ENCODE peak calls at places on chromosomes 1 and 21, in nine cellular contexts. One of them, this sample, is unnamed.

GRCh38 chr21:35469446-35469845 is 420.3 kb upstream of the RUNX1 start:
- DNase-seq in A549: no peak
- DNase-seq in HepG2: no peak
- DNase-seq in transverse colon: no peak
- DNase-seq in stomach: no peak
- DNase-seq in body of pancreas: no peak
- DNase-seq in HCT116: no peak
- DNase-seq in spleen: no peak
- DNase-seq in testis: no peak
- DNase-seq in this sample: no peak

GRCh38 chr1:25799758-25800537 is at the start of gene SELENON:
- DNase-seq in A549: peak
- DNase-seq in HepG2: peak
- DNase-seq in transverse colon: peak
- DNase-seq in stomach: peak
- DNase-seq in body of pancreas: peak
- DNase-seq in HCT116: no peak
- DNase-seq in spleen: peak
- DNase-seq in testis: peak
- DNase-seq in this sample: peak

GRCh38 chr1:236063919-236064673 is 794 bp downstream of the NID1 start:
- DNase-seq in A549: peak
- DNase-seq in HepG2: peak
- DNase-seq in transverse colon: peak
- DNase-seq in stomach: peak
- DNase-seq in body of pancreas: peak
- DNase-seq in HCT116: no peak
- DNase-seq in spleen: peak
- DNase-seq in testis: peak
- DNase-seq in this sample: peak

GRCh38 chr1:184393924-184394323 is 7.1 kb downstream of the C1orf21 start:
- DNase-seq in A549: no peak
- DNase-seq in HepG2: no peak
- DNase-seq in transverse colon: no peak
- DNase-seq in stomach: no peak
- DNase-seq in body of pancreas: no peak
- DNase-seq in HCT116: no peak
- DNase-seq in spleen: no peak
- DNase-seq in testis: no peak
- DNase-seq in this sample: no peak

GRCh38 chr21:33217168-33217567 is 12.6 kb upstream of the IFNAR2 start:
- DNase-seq in A549: no peak
- DNase-seq in HepG2: no peak
- DNase-seq in transverse colon: no peak
- DNase-seq in stomach: no peak
- DNase-seq in body of pancreas: no peak
- DNase-seq in HCT116: no peak
- DNase-seq in spleen: no peak
- DNase-seq in testis: no peak
- DNase-seq in this sample: no peak

GRCh38 chr1:147388969-147389368 is 146.5 kb downstream of the CHD1L start:
- DNase-seq in A549: no peak
- DNase-seq in HepG2: no peak
- DNase-seq in transverse colon: no peak
- DNase-seq in stomach: no peak
- DNase-seq in body of pancreas: no peak
- DNase-seq in HCT116: no peak
- DNase-seq in spleen: no peak
- DNase-seq in testis: no peak
- DNase-seq in this sample: no peak

GRCh38 chr1:184958554-184959353 is 15.6 kb downstream of the NIBAN1 start:
- DNase-seq in A549: no peak
- DNase-seq in HepG2: no peak
- DNase-seq in transverse colon: no peak
- DNase-seq in stomach: no peak
- DNase-seq in body of pancreas: peak
- DNase-seq in HCT116: no peak
- DNase-seq in spleen: no peak
- DNase-seq in testis: peak
- DNase-seq in this sample: no peak

GRCh38 chr1:178692564-178693327 is 32.3 kb upstream of the RALGPS2 start:
- DNase-seq in A549: no peak
- DNase-seq in HepG2: no peak
- DNase-seq in transverse colon: no peak
- DNase-seq in stomach: no peak
- DNase-seq in body of pancreas: no peak
- DNase-seq in HCT116: no peak
- DNase-seq in spleen: no peak
- DNase-seq in testis: no peak
- DNase-seq in this sample: no peak

GRCh38 chr1:160705176-160705745 is 6.4 kb downstream of the CD48 start:
- DNase-seq in A549: no peak
- DNase-seq in HepG2: no peak
- DNase-seq in transverse colon: no peak
- DNase-seq in stomach: no peak
- DNase-seq in body of pancreas: no peak
- DNase-seq in HCT116: no peak
- DNase-seq in spleen: no peak
- DNase-seq in testis: no peak
- DNase-seq in this sample: no peak
- H3K27ac ChIP-seq in A549: no peak
- H3K27ac ChIP-seq in HepG2: no peak
- H3K27ac ChIP-seq in transverse colon: no peak
- H3K27ac ChIP-seq in stomach: no peak
- H3K27ac ChIP-seq in body of pancreas: no peak
- H3K27ac ChIP-seq in HCT116: no peak
- H3K27ac ChIP-seq in spleen: no peak
- H3K27ac ChIP-seq in testis: no peak
- H3K27ac ChIP-seq in this sample: no peak

DNA sequence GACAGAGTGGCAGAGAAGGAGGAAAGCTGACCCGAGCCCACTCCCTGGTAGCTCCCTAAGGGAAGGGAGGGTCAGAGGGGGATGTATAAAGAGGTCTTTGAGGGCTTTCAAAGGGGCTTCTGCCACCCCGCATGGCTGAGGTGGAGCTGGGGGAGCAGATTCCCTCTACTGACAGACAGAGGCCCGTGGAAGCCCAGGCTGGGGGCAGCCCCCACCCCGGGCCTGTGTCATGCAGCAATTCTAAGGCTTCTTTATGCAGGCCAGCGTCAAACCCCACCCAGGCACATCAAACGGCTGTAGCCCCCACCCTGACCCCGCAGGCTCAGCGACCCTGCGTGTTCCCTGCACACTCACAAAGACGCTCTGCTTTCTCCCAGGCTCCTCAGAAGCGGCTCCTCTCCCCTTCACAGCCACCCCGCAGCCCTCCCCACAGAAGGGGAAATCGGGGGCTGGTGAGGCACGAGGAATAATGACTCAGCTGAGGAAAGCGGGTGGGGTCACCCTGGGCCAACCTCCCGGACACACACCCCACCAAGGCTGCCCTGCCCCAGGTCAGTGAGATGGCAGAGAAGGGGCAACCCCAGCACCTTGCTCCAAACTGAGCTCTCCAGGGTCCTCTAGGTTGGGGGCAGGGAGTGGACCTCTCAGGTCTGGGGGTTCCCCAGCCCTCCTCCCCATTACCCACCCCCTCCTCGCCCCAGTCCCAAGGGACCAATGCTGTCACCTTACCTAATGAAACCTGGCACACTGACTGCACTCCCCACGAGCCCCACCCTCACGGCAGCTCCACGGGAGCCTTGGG is 10.8 kb downstream of the SLC45A3 start:
- DNase-seq in A549: no peak
- DNase-seq in HepG2: no peak
- DNase-seq in transverse colon: no peak
- DNase-seq in stomach: no peak
- DNase-seq in body of pancreas: no peak
- DNase-seq in HCT116: no peak
- DNase-seq in spleen: peak
- DNase-seq in testis: no peak
- DNase-seq in this sample: no peak
- H3K4me3 ChIP-seq in A549: no peak
- H3K4me3 ChIP-seq in HepG2: no peak
- H3K4me3 ChIP-seq in transverse colon: no peak
- H3K4me3 ChIP-seq in stomach: no peak
- H3K4me3 ChIP-seq in body of pancreas: no peak
- H3K4me3 ChIP-seq in HCT116: no peak
- H3K4me3 ChIP-seq in spleen: peak
- H3K4me3 ChIP-seq in testis: no peak
- H3K4me3 ChIP-seq in this sample: no peak

GRCh38 chr1:45647248-45648021 is 23.6 kb upstream of the CCDC17 start:
- DNase-seq in A549: no peak
- DNase-seq in HepG2: no peak
- DNase-seq in transverse colon: no peak
- DNase-seq in stomach: peak
- DNase-seq in body of pancreas: peak
- DNase-seq in HCT116: no peak
- DNase-seq in spleen: no peak
- DNase-seq in testis: no peak
- DNase-seq in this sample: no peak
- TF ChIP-seq POLR2A in A549: no peak
- TF ChIP-seq POLR2A in HepG2: no peak
- TF ChIP-seq POLR2A in transverse colon: no peak
- TF ChIP-seq POLR2A in stomach: no peak
- TF ChIP-seq POLR2A in body of pancreas: no peak
- TF ChIP-seq POLR2A in HCT116: no peak
- TF ChIP-seq POLR2A in spleen: no peak
- TF ChIP-seq POLR2A in testis: no peak
- TF ChIP-seq POLR2A in this sample: no peak

DNA sequence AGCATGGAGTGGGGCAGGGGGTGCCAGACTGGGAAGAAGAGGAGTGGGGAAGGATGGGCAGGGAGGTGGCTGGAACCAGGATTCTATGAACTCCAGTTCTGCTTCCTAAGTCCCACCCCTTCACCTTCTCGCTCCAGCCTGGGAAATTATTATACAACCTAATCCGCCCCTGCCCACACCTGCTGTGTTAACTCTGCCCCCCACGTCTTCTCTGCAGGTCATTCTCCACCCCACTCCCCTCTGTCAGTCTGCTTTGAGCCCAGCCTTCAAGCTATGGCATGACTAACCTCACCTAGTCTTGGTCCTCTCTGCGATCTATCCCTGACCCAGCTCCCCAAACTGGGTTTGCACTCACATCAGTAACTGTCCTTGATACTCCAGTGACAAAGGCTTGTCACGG is 46.0 kb upstream of the GOLT1A start:
- DNase-seq in A549: no peak
- DNase-seq in HepG2: no peak
- DNase-seq in transverse colon: no peak
- DNase-seq in stomach: no peak
- DNase-seq in body of pancreas: no peak
- DNase-seq in HCT116: no peak
- DNase-seq in spleen: no peak
- DNase-seq in testis: no peak
- DNase-seq in this sample: no peak
- H3K27ac ChIP-seq in A549: no peak
- H3K27ac ChIP-seq in HepG2: no peak
- H3K27ac ChIP-seq in transverse colon: no peak
- H3K27ac ChIP-seq in stomach: peak
- H3K27ac ChIP-seq in body of pancreas: no peak
- H3K27ac ChIP-seq in HCT116: no peak
- H3K27ac ChIP-seq in spleen: no peak
- H3K27ac ChIP-seq in testis: no peak
- H3K27ac ChIP-seq in this sample: no peak

DNA sequence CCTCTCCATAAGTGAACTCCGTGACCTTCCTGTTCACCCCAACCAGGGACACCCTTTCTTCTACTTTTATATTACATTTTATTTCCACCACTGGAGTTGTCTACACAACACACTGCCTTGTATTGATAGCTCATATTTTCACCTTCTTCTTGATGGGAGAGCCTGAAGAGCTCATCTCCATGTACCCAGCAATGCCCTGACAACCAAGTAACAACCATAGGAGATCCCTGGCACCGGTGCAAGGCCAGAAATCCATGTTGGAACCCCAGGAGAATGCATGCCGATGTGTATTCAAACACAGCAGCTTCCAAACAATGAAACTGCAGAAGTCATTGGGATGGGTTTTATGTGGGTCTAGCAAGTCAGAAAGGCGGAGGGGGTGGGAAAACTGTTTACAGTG is 15.5 kb downstream of the TENT5C start:
- DNase-seq in A549: no peak
- DNase-seq in HepG2: no peak
- DNase-seq in transverse colon: no peak
- DNase-seq in stomach: no peak
- DNase-seq in body of pancreas: no peak
- DNase-seq in HCT116: no peak
- DNase-seq in spleen: no peak
- DNase-seq in testis: no peak
- DNase-seq in this sample: no peak
- H3K4me3 ChIP-seq in A549: no peak
- H3K4me3 ChIP-seq in HepG2: no peak
- H3K4me3 ChIP-seq in transverse colon: no peak
- H3K4me3 ChIP-seq in stomach: no peak
- H3K4me3 ChIP-seq in body of pancreas: no peak
- H3K4me3 ChIP-seq in HCT116: no peak
- H3K4me3 ChIP-seq in spleen: no peak
- H3K4me3 ChIP-seq in testis: no peak
- H3K4me3 ChIP-seq in this sample: no peak

DNA sequence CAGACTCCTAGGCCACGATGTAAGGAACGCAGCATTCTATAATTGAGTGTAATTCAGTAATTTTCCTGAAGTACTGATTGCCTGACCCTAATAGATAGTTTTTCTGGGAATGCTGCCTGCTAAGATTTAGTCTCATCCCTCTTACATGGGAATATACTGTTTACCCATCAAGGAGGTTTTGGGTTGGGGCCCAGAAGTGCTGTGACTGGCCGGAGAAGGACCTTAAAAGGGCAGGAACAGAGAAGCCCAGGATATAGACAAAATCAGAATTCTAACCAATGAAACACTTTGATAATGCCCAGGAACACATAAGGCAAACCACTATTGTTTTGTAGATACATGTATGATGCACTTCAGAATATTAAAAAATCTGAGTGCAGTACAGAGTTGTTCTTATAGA is 111.6 kb downstream of the RGS2 start:
- DNase-seq in A549: no peak
- DNase-seq in HepG2: no peak
- DNase-seq in transverse colon: peak
- DNase-seq in stomach: no peak
- DNase-seq in body of pancreas: no peak
- DNase-seq in HCT116: no peak
- DNase-seq in spleen: no peak
- DNase-seq in testis: no peak
- DNase-seq in this sample: no peak
- TF ChIP-seq POLR2A in A549: no peak
- TF ChIP-seq POLR2A in HepG2: no peak
- TF ChIP-seq POLR2A in transverse colon: no peak
- TF ChIP-seq POLR2A in stomach: no peak
- TF ChIP-seq POLR2A in body of pancreas: no peak
- TF ChIP-seq POLR2A in HCT116: no peak
- TF ChIP-seq POLR2A in spleen: no peak
- TF ChIP-seq POLR2A in testis: no peak
- TF ChIP-seq POLR2A in this sample: no peak

GRCh38 chr21:43321111-43321510 is 105.8 kb downstream of the SIK1 start:
- DNase-seq in A549: no peak
- DNase-seq in HepG2: no peak
- DNase-seq in transverse colon: no peak
- DNase-seq in stomach: no peak
- DNase-seq in body of pancreas: no peak
- DNase-seq in HCT116: no peak
- DNase-seq in spleen: no peak
- DNase-seq in testis: no peak
- DNase-seq in this sample: no peak
- H3K27ac ChIP-seq in A549: peak
- H3K27ac ChIP-seq in HepG2: no peak
- H3K27ac ChIP-seq in transverse colon: no peak
- H3K27ac ChIP-seq in stomach: no peak
- H3K27ac ChIP-seq in body of pancreas: no peak
- H3K27ac ChIP-seq in HCT116: no peak
- H3K27ac ChIP-seq in spleen: no peak
- H3K27ac ChIP-seq in testis: no peak
- H3K27ac ChIP-seq in this sample: no peak

This sample was measured in adrenal gland.